ENCODE peak calls at places on chromosomes 4 and X, in eight cellular contexts. L is pancreas; B is astrocyte of the spinal cord; P is stimulated activated CD4-positive, alpha-beta T cell treated with anti-CD3 and anti-CD28 coated beads, Interleukin-1b, Interleukin-23, amount 100 ng/mL, for 1 hour; Z is astrocyte of the hippocampus; U is immature natural killer cell; R is choroid plexus epithelial cell; N is ELF-1. I is an unnamed sample.

GRCh38 chr4:80010316-80010715 is 62.7 kb downstream of the ANTXR2 start:
- DNase-seq in N (no peak), L (no peak), Z (no peak), P (no peak), B (no peak), R (no peak), U (no peak), I (no peak)

GRCh38 chr4:177155454-177155853 is 154.2 kb upstream of the NEIL3 start:
- DNase-seq in U (no peak), R (no peak), N (no peak), B (no peak), L (no peak), Z (no peak), P (no peak), I (no peak)

GRCh38 chrX:150299579-150299978 is 63.5 kb upstream of the MAMLD1 start:
- DNase-seq in P (no peak), Z (no peak), N (no peak), U (no peak), L (no peak), B (no peak), R (no peak), I (no peak)

GRCh38 chr4:87502580-87503238 is 26.5 kb downstream of the SPARCL1 start:
- DNase-seq in Z (peak), L (no peak), B (no peak), P (no peak), R (peak), N (no peak), U (no peak), I (no peak)

GRCh38 chrX:22399793-22400192 is 127.1 kb downstream of the CBLL2 start:
- DNase-seq in U (no peak), N (no peak), P (no peak), B (peak), R (no peak), L (no peak), Z (no peak), I (no peak)

GRCh38 chrX:112642349-112642748 is 37.4 kb downstream of the LHFPL1 start:
- DNase-seq in R (peak), N (peak), B (peak), L (no peak), P (no peak), Z (peak), U (peak), I (no peak)

GRCh38 chrX:22314692-22315091 is 42.0 kb downstream of the CBLL2 start:
- DNase-seq in N (peak), U (no peak), L (no peak), R (peak), B (no peak), P (no peak), Z (peak), I (no peak)

GRCh38 chr4:6703786-6704185 is 5.9 kb downstream of the MRFAP1L1 start:
- DNase-seq in Z (no peak), P (no peak), N (no peak), U (no peak), R (peak), B (no peak), L (no peak), I (no peak)

GRCh38 chrX:37958493-37959211 is 47.7 kb upstream of the SYTL5 start:
- DNase-seq in P (no peak), N (peak), Z (peak), R (peak), U (no peak), L (no peak), B (peak), I (no peak)

GRCh38 chr4:113406723-113407016 is 354.9 kb downstream of the CAMK2D start:
- DNase-seq in R (no peak), P (no peak), U (no peak), B (no peak), N (no peak), L (no peak), Z (no peak), I (no peak)

GRCh38 chr4:81493895-81494490 is 22.3 kb upstream of the RASGEF1B start:
- DNase-seq in P (no peak), Z (no peak), L (no peak), N (no peak), B (no peak), U (peak), R (peak), I (no peak)

GRCh38 chr4:60913026-60913425 is 287.1 kb upstream of the ADGRL3 start:
- DNase-seq in B (no peak), L (no peak), U (no peak), R (no peak), N (no peak), P (no peak), Z (no peak), I (no peak)

GRCh38 chrX:48790477-48790876 is 4.1 kb downstream of the GATA1 start:
- DNase-seq in Z (no peak), R (no peak), U (no peak), B (no peak), L (no peak), P (no peak), N (no peak), I (no peak)

GRCh38 chrX:1212532-1212931 is at the start of gene CRLF2:
- DNase-seq in N (no peak), P (no peak), Z (no peak), L (no peak), B (no peak), R (peak), U (no peak), I (no peak)

GRCh38 chr4:102430511-102430910 is 70.6 kb upstream of the NFKB1 start:
- DNase-seq in Z (peak), U (no peak), N (no peak), R (peak), B (peak), P (no peak), L (no peak), I (no peak)

GRCh38 chr4:102527695-102528094 is 26.5 kb downstream of the NFKB1 start:
- DNase-seq in Z (no peak), R (peak), B (no peak), N (no peak), L (no peak), U (no peak), P (no peak), I (no peak)

GRCh38 chr4:86769794-86770193 is 79.4 kb downstream of the SLC10A6 start:
- DNase-seq in Z (no peak), P (no peak), U (no peak), R (no peak), N (no peak), B (no peak), L (no peak), I (no peak)

GRCh38 chr4:61837395-61837794 is 637.3 kb downstream of the ADGRL3 start:
- DNase-seq in L (no peak), P (no peak), U (no peak), N (no peak), R (no peak), Z (no peak), B (no peak), I (no peak)

GRCh38 chr4:157265281-157265680 is 44.8 kb downstream of the GRIA2 start:
- DNase-seq in U (no peak), L (no peak), B (peak), P (no peak), Z (peak), N (no peak), R (peak), I (no peak)

GRCh38 chr4:168451744-168452394 is 28.4 kb downstream of the DDX60L start:
- DNase-seq in L (no peak), U (no peak), B (peak), R (peak), N (no peak), P (no peak), Z (peak), I (no peak)

GRCh38 chr4:149409186-149410056 is 406.2 kb downstream of the IQCM start:
- DNase-seq in B (peak), Z (peak), L (peak), N (no peak), P (no peak), U (no peak), R (peak), I (no peak)

GRCh38 chrX:53133400-53133799 is 39.5 kb downstream of the KANTR start:
- DNase-seq in N (no peak), L (no peak), U (no peak), P (no peak), R (no peak), B (no peak), Z (no peak), I (no peak)

GRCh38 chr4:140736669-140737343 is 19.4 kb downstream of the TBC1D9 start:
- DNase-seq in P (no peak), B (no peak), R (no peak), N (no peak), L (no peak), Z (no peak), U (no peak), I (no peak)

GRCh38 chr4:78644744-78645330 is 93.3 kb downstream of the ANXA3 start:
- DNase-seq in B (peak), L (no peak), Z (peak), R (peak), N (peak), P (no peak), U (no peak), I (no peak)

GRCh38 chrX:32016195-32016594 is 944.4 kb upstream of the FTHL17 start:
- DNase-seq in Z (no peak), N (no peak), B (no peak), P (no peak), U (no peak), L (no peak), R (no peak), I (no peak)

GRCh38 chrX:17496407-17496806 is 121.4 kb downstream of the NHS start:
- DNase-seq in P (no peak), U (no peak), R (no peak), N (no peak), Z (no peak), L (peak), B (no peak), I (no peak)

GRCh38 chr4:88659061-88659889 is 38.4 kb downstream of the NAP1L5 start:
- DNase-seq in P (no peak), N (peak), B (peak), Z (peak), L (peak), U (peak), R (peak), I (no peak)

GRCh38 chrX:17967888-17968287 is 106.8 kb upstream of the RAI2 start:
- DNase-seq in B (no peak), N (peak), L (no peak), R (no peak), P (no peak), Z (no peak), U (no peak), I (no peak)

GRCh38 chrX:102516314-102516936 is at the start of gene TMSB15A:
- DNase-seq in B (peak), N (peak), P (no peak), L (peak), U (peak), R (peak), Z (peak), I (peak)

GRCh38 chr4:75370582-75370981 is 143.6 kb downstream of the RCHY1 start:
- DNase-seq in R (no peak), L (no peak), N (no peak), Z (no peak), B (no peak), U (no peak), P (no peak), I (no peak)

GRCh38 chr4:59553063-59553738 is 1646.9 kb upstream of the ADGRL3 start:
- DNase-seq in P (no peak), B (no peak), N (no peak), R (peak), Z (peak), U (no peak), L (no peak), I (no peak)

GRCh38 chr4:128169245-128169644 is 108.1 kb downstream of the LARP1B start:
- DNase-seq in U (no peak), N (no peak), Z (no peak), L (no peak), P (no peak), B (no peak), R (no peak), I (no peak)